ENCODE peak calls at places on chromosome 19, in six cellular contexts. V is suprapubic skin, A is astrocyte of the spinal cord, X is psoas muscle, P is uterus, F is mucosa of descending colon. E is an unnamed sample.

GRCh38 chr19:12034610-12035009 is 869 bp downstream of the ZNF433 start:
- DNase-seq in A (no peak), F (no peak), V (no peak), X (no peak), P (no peak), E (no peak)

GRCh38 chr19:16828990-16829821 is at the start of gene SIN3B:
- DNase-seq in X (peak; percentile 84), F (peak; percentile 88), V (peak; percentile 89), P (peak; percentile 85), A (peak; percentile 92), E (peak; percentile 91)

GRCh38 chr19:2552859-2553258 is 76.9 kb downstream of the GADD45B start:
- DNase-seq in V (no peak), F (no peak), A (no peak), X (no peak), P (no peak), E (peak; percentile 66)

GRCh38 chr19:46733693-46734240 is 12.1 kb upstream of the FKRP start:
- DNase-seq in X (no peak), F (no peak), P (no peak), A (no peak), V (no peak), E (no peak)

GRCh38 chr19:14182481-14182880 is 23.5 kb downstream of the ADGRL1 start:
- DNase-seq in A (no peak), X (no peak), P (no peak), V (no peak), F (no peak), E (no peak)

GRCh38 chr19:24166055-24166454 is 79.1 kb downstream of the ZNF254 start:
- DNase-seq in A (no peak), F (no peak), P (no peak), V (no peak), X (no peak), E (no peak)

GRCh38 chr19:33459220-33459619 is 62.4 kb downstream of the PEPD start:
- DNase-seq in F (no peak), X (no peak), V (no peak), A (no peak), P (no peak), E (no peak)

GRCh38 chr19:58399903-58400637 is 4.6 kb downstream of the RNF225 start:
- DNase-seq in F (no peak), P (no peak), A (no peak), V (no peak), X (no peak), E (no peak)

GRCh38 chr19:41299755-41300089 is 10.2 kb upstream of the CCDC97 start:
- DNase-seq in A (peak; percentile 91), F (no peak), P (peak; percentile 51), V (peak; percentile 84), X (peak; percentile 80), E (no peak)

GRCh38 chr19:2476451-2477140 is 669 bp downstream of the GADD45B start:
- DNase-seq in P (peak; percentile 50), A (peak; percentile 89), X (peak; percentile 61), F (peak; percentile 81), V (no peak), E (peak; percentile 41)

GRCh38 chr19:18737337-18737953 is 53.7 kb downstream of the COMP start:
- DNase-seq in F (no peak), X (no peak), V (no peak), P (no peak), A (no peak), E (no peak)

DNA sequence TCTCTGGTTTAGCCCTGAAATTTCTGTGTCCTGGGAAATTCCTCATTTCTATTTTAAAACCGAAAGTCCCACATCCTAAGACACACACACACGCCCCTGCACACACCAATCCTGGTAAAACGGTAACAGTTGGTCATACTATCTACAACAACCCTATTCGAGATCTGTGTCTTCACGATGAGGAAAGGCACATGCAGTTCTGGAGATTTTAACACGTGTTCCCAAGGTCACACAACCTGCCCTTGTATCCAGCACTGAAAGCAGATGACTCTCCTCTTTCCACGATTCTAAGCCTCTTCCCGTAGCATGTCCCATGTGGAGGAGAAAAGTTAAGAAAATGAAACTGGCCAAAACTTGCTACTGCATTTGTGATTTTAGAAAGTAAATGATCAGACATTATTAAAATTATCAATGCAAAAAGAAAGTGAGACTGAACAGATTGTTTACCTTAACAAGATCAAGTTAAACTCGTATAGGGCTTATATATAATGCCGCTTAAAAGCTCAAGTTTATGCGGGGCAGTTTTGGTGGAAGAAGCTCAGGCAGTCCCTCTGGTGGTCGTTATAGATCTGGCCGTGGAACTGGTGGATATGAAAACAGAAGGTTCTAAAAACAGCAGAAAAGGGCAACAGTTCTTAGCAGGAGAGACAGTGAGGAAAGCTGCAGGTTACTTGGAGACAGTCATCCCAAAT is 32.7 kb downstream of the VSTM1 start:
- DNase-seq in V (no peak), X (no peak), F (no peak), P (no peak), A (no peak), E (no peak)
- H3K4me3 ChIP-seq in V (peak overlapping the region; percentile 18), X (no peak overlapping the region), F (no peak overlapping the region), P (no peak overlapping the region), A (no peak overlapping the region), E (no peak overlapping the region)

DNA sequence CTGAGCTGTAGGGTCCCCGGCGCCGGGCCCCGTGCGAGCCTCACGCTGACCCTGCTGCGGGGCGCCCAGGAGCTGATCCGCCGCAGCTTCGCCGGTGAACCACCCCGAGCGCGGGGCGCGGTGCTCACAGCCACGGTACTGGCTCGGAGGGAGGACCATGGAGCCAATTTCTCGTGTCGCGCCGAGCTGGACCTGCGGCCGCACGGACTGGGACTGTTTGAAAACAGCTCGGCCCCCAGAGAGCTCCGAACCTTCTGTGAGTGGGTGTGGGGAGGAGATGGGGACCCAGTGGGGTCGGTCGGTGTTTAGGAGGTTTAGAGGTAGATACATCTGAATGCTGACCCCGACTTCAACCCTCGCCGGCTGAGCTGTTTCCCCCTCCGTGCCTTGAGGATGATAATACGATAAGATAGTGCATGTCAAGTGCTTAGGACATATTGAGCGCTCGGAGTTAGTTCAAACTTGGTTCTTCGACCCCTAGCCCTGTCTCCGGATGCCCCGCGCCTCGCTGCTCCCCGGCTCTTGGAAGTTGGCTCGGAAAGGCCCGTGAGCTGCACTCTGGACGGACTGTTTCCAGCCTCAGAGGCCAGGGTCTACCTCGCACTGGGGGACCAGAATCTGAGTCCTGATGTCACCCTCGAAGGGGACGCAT is 1.9 kb downstream of the ICAM5 start:
- DNase-seq in V (no peak), P (no peak), A (no peak), X (no peak), F (peak; percentile 61), E (no peak)
- H3K4me3 ChIP-seq in V (peak overlapping the region; percentile 45), P (peak overlapping the region; percentile 13), A (no peak overlapping the region), X (peak overlapping the region; percentile 64), F (no peak overlapping the region), E (peak overlapping the region; percentile 19)

GRCh38 chr19:43936219-43936618 is 1.1 kb upstream of the ZNF45 start:
- DNase-seq in P (no peak), A (no peak), X (no peak), V (no peak), F (no peak), E (peak; percentile 2)

GRCh38 chr19:43939557-43940260 is 4.6 kb upstream of the ZNF45 start:
- DNase-seq in P (no peak), V (no peak), A (no peak), F (no peak), X (no peak), E (no peak)

GRCh38 chr19:43941209-43941608 is 6.1 kb upstream of the ZNF45 start:
- DNase-seq in X (no peak), F (no peak), P (no peak), A (no peak), V (no peak), E (no peak)

GRCh38 chr19:43934985-43935708 is at the start of gene ZNF45:
- DNase-seq in A (peak; percentile 92), P (peak; percentile 87), X (peak; percentile 88), V (peak; percentile 92), F (peak; percentile 89), E (peak; percentile 91)

DNA sequence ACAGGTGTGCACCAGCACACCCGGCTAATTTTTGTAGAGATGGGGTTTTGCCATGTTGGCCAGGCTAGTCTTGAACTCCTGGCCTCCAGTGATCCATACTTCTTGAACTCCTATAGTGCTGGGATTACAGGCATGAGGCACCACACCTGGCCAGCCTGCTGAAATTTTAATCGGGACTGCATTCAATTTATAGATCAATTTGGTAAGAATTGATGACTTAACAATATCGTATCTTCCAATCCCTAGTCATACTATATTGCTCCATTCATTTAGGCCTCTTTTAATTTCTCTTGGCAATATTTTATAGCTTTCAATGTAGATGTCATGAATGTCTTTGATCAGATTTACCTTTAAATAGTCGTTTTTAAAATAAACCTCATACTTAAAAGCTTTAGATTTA is 5.6 kb upstream of the ZNF45 start:
- DNase-seq in F (no peak), X (no peak), V (no peak), A (no peak), P (no peak), E (no peak)
- H3K4me3 ChIP-seq in F (no peak overlapping the region), X (no peak overlapping the region), V (no peak overlapping the region), A (no peak overlapping the region), P (no peak overlapping the region), E (no peak overlapping the region)

DNA sequence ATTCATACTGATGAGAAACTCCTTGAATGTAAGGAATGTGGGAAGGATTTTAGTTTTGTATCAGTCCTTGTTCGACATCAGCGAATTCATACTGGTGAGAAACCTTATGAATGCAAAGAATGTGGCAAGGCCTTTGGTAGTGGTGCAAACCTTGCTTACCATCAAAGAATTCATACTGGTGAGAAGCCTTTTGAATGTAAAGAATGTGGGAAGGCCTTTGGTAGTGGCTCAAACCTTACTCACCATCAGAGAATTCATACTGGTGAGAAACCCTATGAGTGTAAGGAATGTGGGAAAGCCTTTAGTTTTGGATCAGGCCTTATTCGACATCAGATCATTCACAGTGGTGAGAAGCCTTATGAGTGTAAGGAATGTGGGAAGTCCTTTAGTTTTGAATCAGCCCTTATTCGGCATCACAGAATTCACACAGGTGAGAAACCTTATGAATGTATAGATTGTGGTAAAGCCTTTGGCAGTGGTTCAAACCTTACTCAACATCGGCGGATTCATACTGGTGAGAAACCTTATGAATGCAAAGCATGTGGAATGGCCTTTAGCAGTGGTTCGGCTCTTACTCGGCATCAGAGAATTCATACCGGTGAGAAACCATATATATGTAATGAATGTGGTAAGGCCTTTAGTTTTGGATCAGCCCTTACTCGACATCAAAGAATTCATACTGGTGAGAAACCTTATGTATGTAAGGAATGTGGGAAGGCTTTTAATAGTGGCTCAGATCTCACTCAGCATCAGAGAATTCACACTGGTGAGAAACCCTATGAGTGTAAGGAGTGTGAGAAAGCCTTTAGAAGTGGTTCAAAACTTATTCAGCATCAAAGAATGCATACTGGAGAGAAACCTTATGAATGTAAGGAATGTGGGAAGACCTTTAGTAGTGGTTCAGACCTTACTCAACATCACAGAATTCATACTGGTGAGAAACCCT is 26.6 kb downstream of the ZNF345 start:
- DNase-seq in V (no peak), X (no peak), P (no peak), F (no peak), A (peak; percentile 11), E (no peak)
- H3K4me3 ChIP-seq in V (no peak overlapping the region), X (no peak overlapping the region), P (no peak overlapping the region), F (no peak overlapping the region), A (no peak overlapping the region), E (no peak overlapping the region)

E was measured in small intestine.